ENCODE peak calls at places on chromosomes 12 and 14, in nine cellular contexts. C, J, P, E, I, Z, T, H and D are unnamed samples.

GRCh38 chr14:105349992-105350391 is 35.4 kb downstream of the PACS2 start:
- DNase-seq in T (no peak), E (no peak), J (no peak), H (no peak), I (no peak), C (no peak), P (no peak), Z (no peak), D (no peak)

GRCh38 chr12:69534389-69534822 is 50.9 kb upstream of the CCT2 start:
- DNase-seq in C (no peak), H (peak), E (no peak), J (no peak), P (peak), T (peak), I (peak), Z (peak), D (peak)

GRCh38 chr14:47976139-47976538 is 300.7 kb upstream of the MDGA2 start:
- DNase-seq in H (no peak), I (no peak), C (no peak), J (no peak), Z (no peak), T (no peak), P (no peak), E (no peak), D (no peak)

GRCh38 chr14:26427059-26427458 is 170.8 kb downstream of the NOVA1 start:
- DNase-seq in I (no peak), T (no peak), H (no peak), P (no peak), J (no peak), E (no peak), Z (no peak), C (no peak), D (peak)

GRCh38 chr14:34025325-34026017 is 74.6 kb upstream of the EGLN3 start:
- DNase-seq in E (no peak), P (no peak), C (no peak), H (no peak), J (no peak), Z (no peak), I (no peak), T (no peak), D (no peak)

GRCh38 chr14:72518809-72519377 is 375.0 kb downstream of the DPF3 start:
- DNase-seq in T (no peak), E (no peak), I (no peak), H (no peak), J (no peak), P (no peak), C (peak), Z (no peak), D (no peak)

GRCh38 chr12:54980341-54980740 is 4.2 kb downstream of the TESPA1 start:
- DNase-seq in J (peak), C (no peak), P (no peak), Z (no peak), T (no peak), I (no peak), H (no peak), E (no peak), D (no peak)

GRCh38 chr14:38731962-38732361 is 371.1 kb downstream of the SEC23A start:
- DNase-seq in I (no peak), C (no peak), P (no peak), H (no peak), T (peak), E (no peak), Z (no peak), J (no peak), D (no peak)

GRCh38 chr12:48936379-48936979 is 11.2 kb upstream of the FKBP11 start:
- DNase-seq in C (peak), I (peak), T (peak), E (peak), J (peak), Z (peak), P (peak), H (peak), D (no peak)

GRCh38 chr14:61145258-61145902 is 135.8 kb downstream of the TMEM30B start:
- DNase-seq in E (no peak), I (no peak), H (no peak), J (no peak), P (peak), Z (peak), C (no peak), T (no peak), D (peak)

GRCh38 chr14:39762576-39763401 is 330.6 kb upstream of the FBXO33 start:
- DNase-seq in H (no peak), I (no peak), Z (no peak), E (no peak), J (no peak), T (no peak), C (no peak), P (no peak), D (no peak)

GRCh38 chr14:35594616-35595015 is 60.7 kb downstream of the INSM2 start:
- DNase-seq in Z (peak), H (no peak), P (no peak), J (no peak), C (no peak), T (no peak), I (no peak), E (no peak), D (no peak)

GRCh38 chr12:13277278-13277677 is 80.8 kb downstream of the EMP1 start:
- DNase-seq in I (no peak), H (no peak), Z (no peak), E (no peak), P (no peak), J (no peak), C (no peak), T (no peak), D (no peak)

GRCh38 chr14:101174522-101174838 is 271.0 kb upstream of the RTL1 start:
- DNase-seq in C (no peak), I (no peak), P (no peak), E (no peak), H (no peak), T (peak), J (no peak), Z (no peak), D (no peak)

GRCh38 chr14:100307215-100308111 is 1.2 kb upstream of the SLC25A29 start:
- DNase-seq in T (peak), Z (peak), H (peak), E (no peak), J (no peak), I (no peak), C (no peak), P (no peak), D (no peak)

GRCh38 chr14:95156153-95156764 is 1.1 kb downstream of the DICER1 start:
- DNase-seq in J (no peak), I (no peak), P (no peak), Z (peak), C (no peak), T (peak), E (no peak), H (no peak), D (no peak)

GRCh38 chr14:22535916-22536315 is 53.1 kb downstream of the DAD1 start:
- DNase-seq in J (no peak), Z (no peak), T (no peak), H (no peak), P (no peak), I (no peak), E (no peak), C (no peak), D (no peak)

GRCh38 chr14:90518941-90519256 is 122.1 kb downstream of the CALM1 start:
- DNase-seq in C (peak), J (peak), Z (peak), P (no peak), H (no peak), E (peak), I (no peak), T (peak), D (no peak)

GRCh38 chr14:99653618-99654017 is 8.7 kb downstream of the HHIPL1 start:
- DNase-seq in H (no peak), E (no peak), C (no peak), T (no peak), Z (no peak), J (no peak), I (no peak), P (no peak), D (no peak)

GRCh38 chr12:97465012-97465345 is 2.4 kb downstream of the RMST start:
- DNase-seq in P (no peak), J (no peak), C (no peak), E (no peak), H (peak), I (no peak), T (peak), Z (no peak), D (no peak)

GRCh38 chr12:67804168-67804567 is 155.6 kb downstream of the DYRK2 start:
- DNase-seq in T (no peak), I (no peak), Z (no peak), H (no peak), E (no peak), P (no peak), C (peak), J (peak), D (no peak)

GRCh38 chr12:132162508-132163031 is 18.3 kb downstream of the NOC4L start:
- DNase-seq in H (no peak), J (no peak), P (no peak), I (no peak), C (no peak), T (peak), Z (peak), E (no peak), D (peak)

GRCh38 chr12:106841471-106842302 is 67.2 kb downstream of the RIC8B start:
- DNase-seq in H (peak), Z (peak), C (peak), E (no peak), P (peak), I (no peak), T (peak), J (peak), D (peak)

GRCh38 chr12:109731806-109732205 is 18.2 kb downstream of the FAM222A start:
- DNase-seq in I (peak), E (no peak), Z (no peak), J (no peak), P (no peak), H (peak), T (no peak), C (no peak), D (no peak)

GRCh38 chr14:26775765-26776577 is 178.1 kb upstream of the NOVA1 start:
- DNase-seq in J (no peak), P (peak), E (no peak), T (peak), C (no peak), H (no peak), I (no peak), Z (peak), D (peak)